ENCODE peak calls at places on chromosomes 16 and 17, in seven cellular contexts. One of them, this sample, is unnamed.

GRCh38 chr17:3527896-3528603 is 29.6 kb downstream of the TRPV3 start:
- DNase-seq in PC-3: no peak
- DNase-seq in GM23248: no peak
- DNase-seq in HCT116: no peak
- DNase-seq in hepatocyte: no peak
- DNase-seq in neural progenitor cell: no peak
- DNase-seq in MM.1S: no peak
- DNase-seq in this sample: no peak

GRCh38 chr16:69417537-69418199 is 6.8 kb upstream of the CYB5B start:
- DNase-seq in PC-3: peak
- DNase-seq in GM23248: peak
- DNase-seq in HCT116: no peak
- DNase-seq in hepatocyte: peak
- DNase-seq in neural progenitor cell: no peak
- DNase-seq in MM.1S: no peak
- DNase-seq in this sample: peak

GRCh38 chr16:46972429-46972970 is 974 bp downstream of the DNAJA2 start:
- DNase-seq in PC-3: peak
- DNase-seq in GM23248: peak
- DNase-seq in HCT116: no peak
- DNase-seq in hepatocyte: peak
- DNase-seq in neural progenitor cell: no peak
- DNase-seq in MM.1S: peak
- DNase-seq in this sample: peak

GRCh38 chr17:8994319-8994718 is 27.0 kb upstream of the NTN1 start:
- DNase-seq in PC-3: peak
- DNase-seq in GM23248: peak
- DNase-seq in HCT116: peak
- DNase-seq in hepatocyte: peak
- DNase-seq in neural progenitor cell: peak
- DNase-seq in MM.1S: no peak
- DNase-seq in this sample: peak

GRCh38 chr16:89697616-89698331 is 3.7 kb downstream of the SPATA2L start:
- DNase-seq in PC-3: no peak
- DNase-seq in GM23248: no peak
- DNase-seq in HCT116: no peak
- DNase-seq in hepatocyte: peak
- DNase-seq in neural progenitor cell: no peak
- DNase-seq in MM.1S: no peak
- DNase-seq in this sample: no peak

GRCh38 chr17:13395872-13396271 is 205.9 kb downstream of the HS3ST3A1 start:
- DNase-seq in PC-3: no peak
- DNase-seq in GM23248: peak
- DNase-seq in HCT116: no peak
- DNase-seq in hepatocyte: no peak
- DNase-seq in neural progenitor cell: no peak
- DNase-seq in MM.1S: no peak
- DNase-seq in this sample: no peak

GRCh38 chr16:80972611-80973010 is 34.1 kb downstream of the CMC2 start:
- DNase-seq in PC-3: no peak
- DNase-seq in GM23248: no peak
- DNase-seq in HCT116: no peak
- DNase-seq in hepatocyte: no peak
- DNase-seq in neural progenitor cell: no peak
- DNase-seq in MM.1S: no peak
- DNase-seq in this sample: no peak

GRCh38 chr17:68515238-68515637 is 3.0 kb downstream of the PRKAR1A start:
- DNase-seq in PC-3: no peak
- DNase-seq in GM23248: peak
- DNase-seq in HCT116: no peak
- DNase-seq in hepatocyte: no peak
- DNase-seq in neural progenitor cell: peak
- DNase-seq in MM.1S: no peak
- DNase-seq in this sample: no peak

GRCh38 chr17:18217412-18218015 is 7.9 kb upstream of the LLGL1 start:
- DNase-seq in PC-3: peak
- DNase-seq in GM23248: peak
- DNase-seq in HCT116: peak
- DNase-seq in hepatocyte: peak
- DNase-seq in neural progenitor cell: peak
- DNase-seq in MM.1S: peak
- DNase-seq in this sample: peak

GRCh38 chr17:48244814-48245213 is 137.2 kb downstream of the SNX11 start:
- DNase-seq in PC-3: peak
- DNase-seq in GM23248: peak
- DNase-seq in HCT116: no peak
- DNase-seq in hepatocyte: no peak
- DNase-seq in neural progenitor cell: no peak
- DNase-seq in MM.1S: no peak
- DNase-seq in this sample: no peak

GRCh38 chr16:88727871-88728270 is 21.6 kb downstream of the CTU2 start:
- DNase-seq in PC-3: no peak
- DNase-seq in GM23248: no peak
- DNase-seq in HCT116: no peak
- DNase-seq in hepatocyte: no peak
- DNase-seq in neural progenitor cell: no peak
- DNase-seq in MM.1S: no peak
- DNase-seq in this sample: no peak

GRCh38 chr17:14318906-14319205 is 18.0 kb downstream of the HS3ST3B1 start:
- DNase-seq in PC-3: no peak
- DNase-seq in GM23248: no peak
- DNase-seq in HCT116: no peak
- DNase-seq in hepatocyte: no peak
- DNase-seq in neural progenitor cell: no peak
- DNase-seq in MM.1S: no peak
- DNase-seq in this sample: no peak

GRCh38 chr17:53749178-53749577 is 73.5 kb upstream of the KIF2B start:
- DNase-seq in PC-3: peak
- DNase-seq in GM23248: peak
- DNase-seq in HCT116: no peak
- DNase-seq in hepatocyte: peak
- DNase-seq in neural progenitor cell: peak
- DNase-seq in MM.1S: peak
- DNase-seq in this sample: peak
- H3K4me3 ChIP-seq in PC-3: no peak
- H3K4me3 ChIP-seq in GM23248: no peak
- H3K4me3 ChIP-seq in HCT116: no peak
- H3K4me3 ChIP-seq in hepatocyte: no peak
- H3K4me3 ChIP-seq in neural progenitor cell: no peak
- H3K4me3 ChIP-seq in MM.1S: peak
- H3K4me3 ChIP-seq in this sample: no peak

GRCh38 chr17:55273579-55274370 is 9.0 kb downstream of the HLF start:
- DNase-seq in PC-3: no peak
- DNase-seq in GM23248: peak
- DNase-seq in HCT116: no peak
- DNase-seq in hepatocyte: no peak
- DNase-seq in neural progenitor cell: no peak
- DNase-seq in MM.1S: no peak
- DNase-seq in this sample: peak
- TF ChIP-seq EZH2phosphoT487 in PC-3: no peak
- TF ChIP-seq EZH2phosphoT487 in GM23248: no peak
- TF ChIP-seq EZH2phosphoT487 in HCT116: no peak
- TF ChIP-seq EZH2phosphoT487 in hepatocyte: no peak
- TF ChIP-seq EZH2phosphoT487 in neural progenitor cell: no peak
- TF ChIP-seq EZH2phosphoT487 in MM.1S: no peak
- TF ChIP-seq EZH2phosphoT487 in this sample: no peak

GRCh38 chr17:61408151-61409041 is 8.8 kb downstream of the TBX2 start:
- DNase-seq in PC-3: no peak
- DNase-seq in GM23248: no peak
- DNase-seq in HCT116: no peak
- DNase-seq in hepatocyte: no peak
- DNase-seq in neural progenitor cell: peak
- DNase-seq in MM.1S: no peak
- DNase-seq in this sample: no peak
- TF ChIP-seq EZH2 in PC-3: no peak
- TF ChIP-seq EZH2 in GM23248: no peak
- TF ChIP-seq EZH2 in HCT116: no peak
- TF ChIP-seq EZH2 in hepatocyte: no peak
- TF ChIP-seq EZH2 in neural progenitor cell: peak
- TF ChIP-seq EZH2 in MM.1S: no peak
- TF ChIP-seq EZH2 in this sample: peak

GRCh38 chr17:74892974-74893911 is at the start of gene FADS6:
- DNase-seq in PC-3: no peak
- DNase-seq in GM23248: peak
- DNase-seq in HCT116: no peak
- DNase-seq in hepatocyte: peak
- DNase-seq in neural progenitor cell: peak
- DNase-seq in MM.1S: no peak
- DNase-seq in this sample: peak
- H3K4me3 ChIP-seq in PC-3: no peak
- H3K4me3 ChIP-seq in GM23248: peak
- H3K4me3 ChIP-seq in HCT116: no peak
- H3K4me3 ChIP-seq in hepatocyte: peak
- H3K4me3 ChIP-seq in neural progenitor cell: peak
- H3K4me3 ChIP-seq in MM.1S: no peak
- H3K4me3 ChIP-seq in this sample: peak

GRCh38 chr16:49921791-49922456 is 66.0 kb upstream of the ZNF423 start:
- DNase-seq in PC-3: peak
- DNase-seq in GM23248: peak
- DNase-seq in HCT116: peak
- DNase-seq in hepatocyte: peak
- DNase-seq in neural progenitor cell: peak
- DNase-seq in MM.1S: peak
- DNase-seq in this sample: peak
- TF ChIP-seq EZH2phosphoT487 in PC-3: no peak
- TF ChIP-seq EZH2phosphoT487 in GM23248: no peak
- TF ChIP-seq EZH2phosphoT487 in HCT116: no peak
- TF ChIP-seq EZH2phosphoT487 in hepatocyte: no peak
- TF ChIP-seq EZH2phosphoT487 in neural progenitor cell: no peak
- TF ChIP-seq EZH2phosphoT487 in MM.1S: no peak
- TF ChIP-seq EZH2phosphoT487 in this sample: no peak

DNA sequence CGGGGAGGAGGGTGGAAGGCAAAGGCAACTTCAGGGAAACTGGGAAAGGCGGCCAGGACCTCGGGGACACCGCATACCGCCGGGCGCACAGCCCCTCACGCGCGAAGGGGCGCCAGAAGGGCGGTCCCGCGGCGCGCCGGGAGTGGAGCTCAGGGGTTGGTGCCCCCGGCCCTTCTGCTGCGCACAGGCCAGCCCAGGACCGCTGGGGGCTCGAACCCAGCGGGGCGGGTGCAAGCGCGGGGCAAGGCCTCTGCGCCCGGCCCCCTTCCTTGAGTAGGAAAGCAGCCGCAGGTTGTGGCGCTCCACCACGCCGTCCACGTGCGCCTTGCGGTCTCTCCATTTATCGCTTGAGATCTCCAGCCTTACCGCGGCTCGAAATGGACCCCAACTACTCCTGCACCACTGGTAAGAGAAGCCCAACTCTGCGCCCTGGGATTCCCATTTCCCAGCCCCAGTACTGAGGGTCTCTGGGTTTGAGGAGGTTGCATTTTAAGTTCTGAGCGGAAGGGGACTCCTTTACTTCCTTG is 3.0 kb upstream of the MT1A start:
- DNase-seq in PC-3: no peak
- DNase-seq in GM23248: no peak
- DNase-seq in HCT116: no peak
- DNase-seq in hepatocyte: no peak
- DNase-seq in neural progenitor cell: no peak
- DNase-seq in MM.1S: no peak
- DNase-seq in this sample: peak
- TF ChIP-seq EZH2 in PC-3: no peak
- TF ChIP-seq EZH2 in GM23248: no peak
- TF ChIP-seq EZH2 in HCT116: no peak
- TF ChIP-seq EZH2 in hepatocyte: peak
- TF ChIP-seq EZH2 in neural progenitor cell: peak
- TF ChIP-seq EZH2 in MM.1S: no peak
- TF ChIP-seq EZH2 in this sample: peak

DNA sequence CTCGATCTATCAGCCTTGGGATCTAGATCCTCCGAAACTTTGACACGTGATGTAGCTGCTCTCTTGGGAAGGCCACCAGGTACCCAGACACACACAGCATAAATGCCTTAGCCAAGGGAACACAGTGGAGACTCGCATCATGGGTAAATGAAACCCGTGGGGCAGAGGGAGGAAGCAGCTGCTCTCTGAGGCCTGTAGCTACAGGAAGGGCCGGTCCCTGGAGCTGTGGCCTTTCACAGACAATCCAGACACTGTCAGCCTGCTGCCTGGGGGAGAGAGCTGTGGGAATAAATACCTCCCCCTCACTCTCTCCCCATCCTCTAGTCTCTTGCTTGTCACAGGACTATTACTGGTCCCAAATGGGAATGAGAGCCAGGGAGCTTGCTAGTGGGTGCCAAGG is 351.2 kb downstream of the UTP18 start:
- DNase-seq in PC-3: no peak
- DNase-seq in GM23248: no peak
- DNase-seq in HCT116: no peak
- DNase-seq in hepatocyte: no peak
- DNase-seq in neural progenitor cell: no peak
- DNase-seq in MM.1S: peak
- DNase-seq in this sample: no peak
- H3K4me3 ChIP-seq in PC-3: no peak
- H3K4me3 ChIP-seq in GM23248: no peak
- H3K4me3 ChIP-seq in HCT116: no peak
- H3K4me3 ChIP-seq in hepatocyte: no peak
- H3K4me3 ChIP-seq in neural progenitor cell: no peak
- H3K4me3 ChIP-seq in MM.1S: no peak
- H3K4me3 ChIP-seq in this sample: no peak

This sample was measured in GM23338.